ENCODE peak calls at places on chromosomes 6 and 20, in six cellular contexts. T, X, G, C, Q and E are unnamed samples. For H3K27me3 and H3K4me1, the result is how much of the 10 kb centered on the place peaks cover.

GRCh38 chr6:156509496-156509895 is 267.7 kb upstream of the ARID1B start:
- DNase-seq in G (no peak), X (no peak), Q (no peak), C (no peak), T (no peak), E (no peak)

GRCh38 chr6:157235600-157236039 is 87.7 kb downstream of the TMEM242 start:
- DNase-seq in G (peak), T (no peak), X (peak), C (no peak), Q (peak), E (no peak)

GRCh38 chr6:135850882-135851281 is 619 bp upstream of the PDE7B start:
- DNase-seq in C (no peak), T (no peak), G (no peak), Q (no peak), X (peak), E (no peak)

GRCh38 chr6:118288355-118289124 is 259.6 kb upstream of the PLN start:
- DNase-seq in G (peak), T (no peak), C (no peak), Q (no peak), X (peak), E (no peak)

GRCh38 chr6:35518566-35519312 is 6.0 kb upstream of the TULP1 start:
- DNase-seq in T (no peak), G (no peak), Q (no peak), X (no peak), C (no peak), E (no peak)

GRCh38 chr20:44264287-44264686 is 17.2 kb downstream of the GDAP1L1 start:
- DNase-seq in X (peak), T (no peak), C (no peak), Q (no peak), G (no peak), E (peak)

GRCh38 chr6:84764332-84765049 is at the start of gene TBX18:
- DNase-seq in Q (peak), C (peak), G (peak), X (peak), T (no peak), E (peak)

GRCh38 chr6:49787176-49787575 is at the start of gene PGK2:
- DNase-seq in G (no peak), C (no peak), X (no peak), T (peak), Q (no peak), E (peak)

GRCh38 chr20:60080401-60080800 is 122.2 kb downstream of the CDH26 start:
- DNase-seq in X (no peak), C (no peak), G (no peak), Q (no peak), T (no peak), E (no peak)

GRCh38 chr6:7624781-7625710 is 35.0 kb downstream of the SNRNP48 start:
- DNase-seq in T (no peak), Q (no peak), C (no peak), G (no peak), X (no peak), E (peak)

GRCh38 chr6:1081566-1081965 is 230.3 kb upstream of the FOXQ1 start:
- DNase-seq in X (peak), Q (no peak), T (no peak), C (no peak), G (no peak), E (no peak)

GRCh38 chr6:89313006-89313405 is 2.1 kb downstream of the GABRR2 start:
- DNase-seq in G (peak), T (no peak), X (peak), Q (no peak), C (no peak), E (peak)

GRCh38 chr20:32477594-32478512 is 107.3 kb downstream of the NOL4L start:
- DNase-seq in X (peak), G (no peak), Q (peak), T (no peak), C (no peak), E (no peak)

GRCh38 chr6:85126448-85127178 is 323.3 kb upstream of the NT5E start:
- DNase-seq in T (peak), X (peak), Q (peak), C (no peak), G (peak), E (no peak)

GRCh38 chr6:68317366-68317765 is 317.7 kb upstream of the ADGRB3 start:
- DNase-seq in T (no peak), G (no peak), C (no peak), Q (no peak), X (no peak), E (no peak)

GRCh38 chr6:116004841-116005507 is 55.7 kb downstream of the FRK start:
- DNase-seq in X (no peak), C (no peak), G (no peak), Q (no peak), T (no peak), E (no peak)

GRCh38 chr6:25995507-25995906 is 32.9 kb downstream of the TRIM38 start:
- DNase-seq in C (no peak), T (no peak), X (no peak), Q (no peak), G (peak), E (no peak)

GRCh38 chr6:125787791-125788190 is 3.0 kb upstream of the NCOA7 start:
- DNase-seq in C (no peak), X (peak), G (peak), Q (no peak), T (no peak), E (peak)

GRCh38 chr6:34671801-34672656 is 24.5 kb downstream of the ILRUN start:
- DNase-seq in G (peak), T (no peak), Q (no peak), C (no peak), X (peak), E (no peak)

GRCh38 chr6:120230008-120230407 is 880.4 kb upstream of the MAN1A1 start:
- DNase-seq in T (no peak), X (no peak), Q (no peak), C (no peak), G (no peak), E (no peak)

GRCh38 chr6:16950825-16951495 is 150.9 kb upstream of the STMND1 start:
- DNase-seq in X (no peak), Q (no peak), G (peak), T (no peak), C (no peak), E (no peak)

GRCh38 chr20:64268180-64268579 is 12.6 kb downstream of the PCMTD2 start:
- DNase-seq in C (no peak), T (no peak), X (no peak), Q (no peak), G (no peak), E (no peak)

GRCh38 chr6:11202513-11203305 is 29.8 kb downstream of the NEDD9 start:
- DNase-seq in X (no peak), T (no peak), C (no peak), Q (no peak), G (no peak), E (no peak)

GRCh38 chr20:62854121-62854520 is 7.5 kb downstream of the TCFL5 start:
- DNase-seq in G (no peak), T (no peak), X (no peak), Q (peak), C (no peak), E (no peak)

GRCh38 chr6:119308048-119308570 is 41.5 kb downstream of the MAN1A1 start:
- DNase-seq in Q (no peak), C (no peak), T (no peak), X (peak), G (peak), E (no peak)

GRCh38 chr6:56877922-56878321 is 77.0 kb upstream of the BEND6 start:
- DNase-seq in C (no peak), T (no peak), X (no peak), Q (no peak), G (no peak), E (no peak)

GRCh38 chr6:33975631-33976424 is 170.1 kb downstream of the GRM4 start:
- DNase-seq in C (no peak), Q (no peak), X (no peak), G (no peak), T (no peak), E (no peak)

GRCh38 chr6:37698264-37699137 is 818 bp upstream of the MDGA1 start:
- DNase-seq in X (peak), T (no peak), Q (peak), C (no peak), G (no peak), E (peak)

GRCh38 chr20:46872315-46873211 is 22.1 kb upstream of the EYA2 start:
- DNase-seq in C (no peak), T (no peak), X (peak), G (peak), Q (no peak), E (no peak)

GRCh38 chr6:10424005-10424404 is 9.1 kb upstream of the TFAP2A start:
- DNase-seq in G (no peak), T (no peak), Q (no peak), X (no peak), C (no peak), E (no peak)

GRCh38 chr6:11201772-11202512 is 30.5 kb downstream of the NEDD9 start:
- DNase-seq in X (no peak), G (no peak), Q (no peak), C (no peak), T (no peak), E (no peak)

GRCh38 chr6:52482903-52483670 is 62.9 kb downstream of the EFHC1 start:
- DNase-seq in C (no peak), X (no peak), G (peak), Q (no peak), T (no peak), E (no peak)

GRCh38 chr6:142152731-142153130 is 5.7 kb downstream of the VTA1 start:
- DNase-seq in X (peak), Q (no peak), C (no peak), G (peak), T (no peak), E (no peak)

GRCh38 chr6:41182069-41183034 is 18.6 kb downstream of the TREML2 start:
- DNase-seq in C (no peak), T (no peak), X (peak), Q (no peak), G (peak), E (peak)

GRCh38 chr6:166572370-166573261 is 13.9 kb downstream of the RAMACL start:
- DNase-seq in X (peak), G (peak), Q (no peak), C (no peak), T (no peak), E (no peak)

DNA sequence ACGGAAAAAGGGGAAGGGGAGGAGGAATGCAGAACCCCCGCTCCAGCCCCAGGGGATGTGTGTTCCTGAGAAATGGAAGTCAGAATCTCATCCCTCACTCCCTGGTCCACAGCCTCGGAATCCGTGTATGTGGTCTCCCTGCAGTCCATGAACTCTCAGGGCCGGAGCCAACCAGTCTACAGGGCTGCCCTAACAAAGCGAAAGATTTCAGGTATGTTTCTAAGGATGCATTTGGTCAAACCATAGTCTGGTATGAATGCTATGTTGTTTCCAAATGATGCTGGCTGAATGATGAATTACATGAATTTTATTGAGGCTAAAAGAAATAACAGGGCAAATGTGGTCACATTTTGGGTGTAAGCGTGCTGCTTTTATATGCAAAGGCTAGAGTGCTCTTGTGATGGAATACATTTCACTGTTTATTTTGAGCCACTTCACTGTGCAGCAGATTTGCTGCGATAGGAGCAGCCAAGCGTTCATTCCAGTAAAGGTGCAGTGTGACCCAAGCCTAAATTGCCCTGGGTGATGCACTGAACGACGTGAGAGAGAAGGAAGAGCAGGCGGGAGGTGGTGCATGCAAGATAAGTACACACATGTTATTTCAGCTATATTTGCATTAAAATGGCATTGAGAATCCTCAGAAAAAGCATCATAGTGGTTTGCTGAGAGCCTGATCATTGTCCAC is 52.4 kb downstream of the FNDC1 start:
- DNase-seq in C (no peak), G (peak), T (no peak), Q (no peak), X (no peak), E (no peak)
- H3K27me3 ChIP-seq in C (under half), G (under half), T (under half), Q (under half), X (under half), E (under half)

GRCh38 chr6:149468179-149468578 is 16.6 kb downstream of the ZC3H12D start:
- DNase-seq in X (no peak), C (no peak), Q (no peak), T (no peak), G (no peak), E (no peak)
- H3K4me1 ChIP-seq in X (under half), C (under half), Q (under half), T (under half), G (under half), E (under half)

GRCh38 chr20:57293998-57294397 is 27.6 kb upstream of the BMP7 start:
- DNase-seq in X (no peak), Q (no peak), C (no peak), G (no peak), T (no peak), E (no peak)

GRCh38 chr20:57291694-57292093 is 25.3 kb upstream of the BMP7 start:
- DNase-seq in G (no peak), C (no peak), Q (no peak), T (no peak), X (no peak), E (no peak)

GRCh38 chr20:57291003-57291402 is 24.6 kb upstream of the BMP7 start:
- DNase-seq in X (no peak), G (no peak), C (no peak), Q (no peak), T (no peak), E (no peak)

GRCh38 chr20:57294558-57294957 is 28.1 kb upstream of the BMP7 start:
- DNase-seq in Q (no peak), G (no peak), C (no peak), X (no peak), T (no peak), E (no peak)

DNA sequence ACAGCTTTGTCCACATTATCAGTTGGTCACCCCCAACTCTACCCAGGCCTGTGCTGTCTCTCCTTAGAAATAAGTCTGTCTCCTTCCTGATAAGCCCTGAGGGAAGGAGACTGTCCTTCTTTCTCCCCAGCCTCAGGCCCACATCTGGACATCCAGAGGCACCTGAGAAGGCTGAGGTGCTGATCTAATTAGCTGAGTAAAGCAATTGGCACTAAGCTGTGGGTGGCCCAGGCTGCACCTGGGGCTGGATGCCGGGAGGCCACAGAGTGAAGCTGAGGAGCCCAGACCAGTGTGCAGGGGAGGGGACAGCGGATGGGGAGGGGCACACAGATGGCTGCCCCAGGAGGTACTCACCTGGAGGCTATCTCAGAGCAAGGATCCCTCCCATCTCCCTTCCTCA is 26.2 kb upstream of the BMP7 start:
- DNase-seq in X (no peak), G (no peak), Q (no peak), T (no peak), C (no peak), E (no peak)
- H3K27me3 ChIP-seq in X (half or more), G (under half), Q (under half), T (under half), C (under half), E (half or more)

DNA sequence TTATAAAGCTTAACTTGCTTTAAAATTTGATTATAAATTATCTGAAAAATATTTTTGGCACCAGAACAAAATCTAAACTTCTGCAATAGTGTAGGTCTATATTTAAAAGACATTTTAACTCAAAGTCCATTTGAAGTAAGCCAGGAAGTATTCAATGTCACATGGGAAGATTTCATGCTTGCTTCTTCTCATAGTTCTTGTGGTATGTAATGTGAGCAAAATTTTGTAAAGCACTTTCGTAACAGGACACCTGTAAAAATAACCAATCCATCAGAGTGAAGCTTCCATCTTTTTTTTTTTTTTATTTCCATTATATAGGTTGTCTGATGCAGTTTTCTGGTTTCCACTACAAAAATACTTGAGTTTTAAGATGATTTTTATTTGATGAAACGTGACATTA is 386.1 kb downstream of the LAMA2 start:
- DNase-seq in X (no peak), Q (no peak), T (no peak), C (no peak), G (peak), E (no peak)
- H3K4me1 ChIP-seq in X (under half), Q (under half), T (under half), C (under half), G (under half), E (under half)

DNA sequence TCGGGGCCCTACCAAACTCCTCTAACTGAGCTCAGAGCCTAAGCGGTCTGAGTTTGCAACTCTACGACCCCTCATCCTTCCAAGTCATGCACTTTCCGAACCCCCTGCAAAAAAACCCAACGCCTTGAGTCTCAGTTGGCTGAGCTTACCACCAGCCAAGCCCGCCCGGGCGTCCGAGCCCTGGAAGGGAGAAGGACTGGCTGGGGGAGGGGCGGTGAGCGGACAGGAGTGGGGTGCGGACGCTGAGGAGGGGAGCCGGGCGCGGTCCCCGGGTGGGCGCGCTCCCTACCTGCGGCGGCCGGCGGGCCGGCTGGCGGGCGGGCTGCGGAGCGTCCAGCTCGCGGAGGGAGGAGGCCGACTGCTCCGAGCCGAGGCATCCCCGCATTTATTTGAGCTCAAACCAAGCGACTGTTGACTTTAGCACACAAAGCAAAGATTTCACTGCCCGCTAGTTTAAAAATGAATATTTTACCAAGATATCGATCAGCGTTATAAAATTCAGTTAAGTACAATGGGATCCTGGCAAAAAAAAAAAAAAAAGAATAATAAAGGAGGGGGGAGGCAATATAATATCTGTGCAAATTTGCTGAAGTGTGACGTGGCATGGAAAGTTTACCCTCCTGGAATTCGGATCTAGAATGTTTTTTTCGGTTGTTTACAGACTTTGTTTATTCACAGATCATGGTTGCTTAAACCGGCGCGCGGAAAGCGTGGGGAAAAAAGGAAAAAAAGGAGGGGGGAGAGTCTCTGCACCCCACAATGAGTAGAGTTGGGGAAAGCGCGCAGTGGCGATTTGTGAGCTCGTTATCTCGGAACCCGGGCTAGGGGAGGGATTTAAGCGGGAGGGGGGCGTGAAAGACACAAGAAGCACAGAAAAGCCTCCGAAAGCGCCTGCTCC is 5.9 kb downstream of the FOXA2 start:
- DNase-seq in C (no peak), G (no peak), X (no peak), Q (peak), T (no peak), E (no peak)
- H3K27me3 ChIP-seq in C (under half), G (half or more), X (half or more), Q (under half), T (half or more), E (under half)